ENCODE peak calls at places on chromosomes 11 and 22, in ten cellular contexts. C, F, M, Q, S, P, X, N, U and R are unnamed samples.

GRCh38 chr22:23837911-23838685 is 708 bp downstream of the DERL3 start:
- DNase-seq in Q (no peak), S (peak), F (no peak), P (no peak), U (no peak), X (no peak), N (no peak), C (peak), M (no peak), R (no peak)

GRCh38 chr22:39592104-39593060 is 21.8 kb downstream of the CACNA1I start:
- DNase-seq in P (peak), S (no peak), U (no peak), Q (no peak), M (peak), X (peak), F (no peak), N (peak), C (no peak), R (peak)

GRCh38 chr11:128336203-128336602 is 251.2 kb downstream of the ETS1 start:
- DNase-seq in S (no peak), M (peak), C (no peak), X (peak), U (peak), N (peak), F (no peak), P (no peak), Q (no peak), R (peak)

GRCh38 chr22:30390974-30391691 is 3.9 kb upstream of the RNF215 start:
- DNase-seq in U (no peak), X (peak), Q (peak), P (peak), S (peak), N (peak), M (peak), F (peak), C (no peak), R (peak)

GRCh38 chr11:116397556-116398167 is 375.1 kb downstream of the BUD13 start:
- DNase-seq in C (no peak), S (no peak), X (no peak), U (no peak), F (no peak), M (no peak), N (no peak), Q (no peak), P (no peak), R (no peak)

GRCh38 chr11:93844568-93844967 is 5.8 kb downstream of the VSTM5 start:
- DNase-seq in X (peak), Q (no peak), N (no peak), P (no peak), M (no peak), U (no peak), F (no peak), S (no peak), C (no peak), R (no peak)

GRCh38 chr22:42584364-42584940 is 30.2 kb downstream of the POLDIP3 start:
- DNase-seq in S (no peak), C (no peak), M (no peak), F (no peak), P (no peak), X (no peak), U (no peak), Q (no peak), N (no peak), R (peak)

GRCh38 chr11:45651841-45652745 is 13.3 kb downstream of the CHST1 start:
- DNase-seq in C (no peak), N (no peak), M (no peak), X (no peak), U (peak), F (no peak), S (no peak), P (no peak), Q (no peak), R (no peak)

GRCh38 chr22:35346596-35347220 is 34.2 kb upstream of the HMOX1 start:
- DNase-seq in P (peak), U (no peak), M (no peak), C (no peak), F (no peak), N (no peak), S (no peak), X (no peak), Q (no peak), R (no peak)

GRCh38 chr11:33315822-33316221 is 58.6 kb downstream of the HIPK3 start:
- DNase-seq in P (no peak), F (no peak), S (no peak), N (no peak), X (no peak), Q (no peak), C (no peak), M (no peak), U (no peak), R (no peak)

GRCh38 chr11:123505546-123506299 is 75.7 kb downstream of the GRAMD1B start:
- DNase-seq in Q (no peak), X (no peak), M (no peak), C (no peak), N (no peak), P (no peak), F (no peak), U (no peak), S (no peak), R (peak)

GRCh38 chr11:10261821-10262220 is 32.2 kb downstream of the SBF2 start:
- DNase-seq in C (no peak), M (peak), Q (no peak), P (no peak), S (no peak), X (peak), N (no peak), U (no peak), F (no peak), R (no peak)

GRCh38 chr11:119664701-119665420 is 64.1 kb downstream of the NECTIN1 start:
- DNase-seq in M (no peak), U (no peak), Q (no peak), P (no peak), N (no peak), F (no peak), C (no peak), X (no peak), S (no peak), R (no peak)

GRCh38 chr11:2178906-2179494 is 7.4 kb upstream of the TH start:
- DNase-seq in S (no peak), C (no peak), N (peak), U (no peak), M (peak), X (peak), Q (no peak), P (no peak), F (no peak), R (no peak)

GRCh38 chr22:38450234-38450797 is 4.7 kb downstream of the KCNJ4 start:
- DNase-seq in S (no peak), U (no peak), Q (no peak), N (no peak), X (no peak), P (no peak), M (no peak), F (no peak), C (no peak), R (no peak)

GRCh38 chr11:420911-421321 is 6.1 kb upstream of the SIGIRR start:
- DNase-seq in M (no peak), F (no peak), U (peak), P (peak), S (no peak), N (no peak), X (no peak), C (peak), Q (no peak), R (no peak)

GRCh38 chr22:46827781-46828180 is 65.3 kb downstream of the TBC1D22A start:
- DNase-seq in M (no peak), S (no peak), Q (no peak), C (no peak), X (no peak), N (no peak), P (no peak), F (no peak), U (no peak), R (no peak)

GRCh38 chr22:35631597-35631996 is 14.5 kb upstream of the MB start:
- DNase-seq in M (peak), C (peak), U (peak), S (peak), Q (peak), F (no peak), N (no peak), P (peak), X (peak), R (peak)

GRCh38 chr11:45964911-45965389 is 42.5 kb downstream of the LARGE2 start:
- DNase-seq in C (no peak), N (peak), U (peak), S (peak), F (no peak), Q (peak), M (peak), X (peak), P (peak), R (peak)

GRCh38 chr11:35615911-35616900 is 2.1 kb upstream of the FJX1 start:
- DNase-seq in Q (no peak), P (no peak), U (no peak), F (no peak), C (no peak), X (peak), N (peak), S (peak), M (peak), R (no peak)

GRCh38 chr11:84722583-84723108 is 904.5 kb downstream of the DLG2 start:
- DNase-seq in N (no peak), S (peak), C (no peak), M (no peak), Q (no peak), P (no peak), F (no peak), X (peak), U (no peak), R (no peak)

GRCh38 chr11:2571598-2572281 is 126.9 kb downstream of the KCNQ1 start:
- DNase-seq in M (no peak), S (no peak), Q (peak), X (no peak), P (peak), F (no peak), C (peak), N (no peak), U (no peak), R (no peak)

GRCh38 chr11:31687861-31688260 is 123.3 kb downstream of the PAX6 start:
- DNase-seq in P (no peak), N (no peak), Q (no peak), F (no peak), M (no peak), S (no peak), X (no peak), C (no peak), U (no peak), R (no peak)

GRCh38 chr11:64935634-64936081 is at the start of gene GPHA2:
- DNase-seq in S (no peak), F (no peak), M (peak), C (peak), N (peak), P (peak), Q (no peak), U (no peak), X (peak), R (no peak)

GRCh38 chr11:1565173-1565903 is 6.7 kb downstream of the DUSP8 start:
- DNase-seq in C (no peak), X (no peak), N (no peak), M (no peak), S (no peak), Q (no peak), P (peak), U (peak), F (no peak), R (no peak)

GRCh38 chr22:23845661-23846469 is 7.1 kb upstream of the DERL3 start:
- DNase-seq in S (no peak), U (no peak), X (no peak), P (no peak), F (no peak), M (no peak), C (no peak), N (no peak), Q (no peak), R (no peak)

GRCh38 chr22:27603823-27604190 is 197.7 kb downstream of the MN1 start:
- DNase-seq in P (peak), X (no peak), F (no peak), N (no peak), C (no peak), Q (no peak), S (no peak), U (no peak), M (peak), R (peak)